ENCODE peak calls at places on chromosome 18, in ten cellular contexts. One of them, this sample, is unnamed.

GRCh38 chr18:54636217-54636616 is 45.2 kb downstream of the DYNAP start:
- DNase-seq in fibroblast of the aortic adventitia: no peak
- DNase-seq in endothelial cell: no peak
- DNase-seq in Calu3: no peak
- DNase-seq in foreskin fibroblast: no peak
- DNase-seq in GM06990: no peak
- DNase-seq in mammary epithelial cell: no peak
- DNase-seq in breast epithelium: no peak
- DNase-seq in cardiac fibroblast: no peak
- DNase-seq in neural progenitor cell: no peak
- DNase-seq in this sample: no peak

GRCh38 chr18:77366725-77367641 is 117.3 kb downstream of the GALR1 start:
- DNase-seq in fibroblast of the aortic adventitia: no peak
- DNase-seq in endothelial cell: no peak
- DNase-seq in Calu3: no peak
- DNase-seq in foreskin fibroblast: no peak
- DNase-seq in GM06990: no peak
- DNase-seq in mammary epithelial cell: no peak
- DNase-seq in breast epithelium: no peak
- DNase-seq in cardiac fibroblast: peak
- DNase-seq in neural progenitor cell: no peak
- DNase-seq in this sample: peak

GRCh38 chr18:657311-657997 is at the start of gene TYMS:
- DNase-seq in fibroblast of the aortic adventitia: peak
- DNase-seq in endothelial cell: peak
- DNase-seq in Calu3: peak
- DNase-seq in foreskin fibroblast: peak
- DNase-seq in GM06990: peak
- DNase-seq in mammary epithelial cell: peak
- DNase-seq in breast epithelium: no peak
- DNase-seq in cardiac fibroblast: peak
- DNase-seq in neural progenitor cell: peak
- DNase-seq in this sample: peak

GRCh38 chr18:9757851-9758587 is 49.9 kb downstream of the RAB31 start:
- DNase-seq in fibroblast of the aortic adventitia: peak
- DNase-seq in endothelial cell: no peak
- DNase-seq in Calu3: no peak
- DNase-seq in foreskin fibroblast: no peak
- DNase-seq in GM06990: no peak
- DNase-seq in mammary epithelial cell: peak
- DNase-seq in breast epithelium: no peak
- DNase-seq in cardiac fibroblast: no peak
- DNase-seq in neural progenitor cell: no peak
- DNase-seq in this sample: no peak

GRCh38 chr18:53798516-53798915 is 426.0 kb downstream of the MBD2 start:
- DNase-seq in fibroblast of the aortic adventitia: peak
- DNase-seq in endothelial cell: no peak
- DNase-seq in Calu3: no peak
- DNase-seq in foreskin fibroblast: no peak
- DNase-seq in GM06990: no peak
- DNase-seq in mammary epithelial cell: no peak
- DNase-seq in breast epithelium: no peak
- DNase-seq in cardiac fibroblast: peak
- DNase-seq in neural progenitor cell: no peak
- DNase-seq in this sample: no peak

GRCh38 chr18:7261199-7261598 is 30.3 kb downstream of the LRRC30 start:
- DNase-seq in fibroblast of the aortic adventitia: no peak
- DNase-seq in endothelial cell: no peak
- DNase-seq in Calu3: no peak
- DNase-seq in foreskin fibroblast: no peak
- DNase-seq in GM06990: no peak
- DNase-seq in mammary epithelial cell: no peak
- DNase-seq in breast epithelium: no peak
- DNase-seq in cardiac fibroblast: no peak
- DNase-seq in neural progenitor cell: no peak
- DNase-seq in this sample: no peak

GRCh38 chr18:80183273-80184050 is 63.9 kb downstream of the PARD6G start:
- DNase-seq in fibroblast of the aortic adventitia: no peak
- DNase-seq in endothelial cell: no peak
- DNase-seq in Calu3: no peak
- DNase-seq in foreskin fibroblast: no peak
- DNase-seq in GM06990: no peak
- DNase-seq in mammary epithelial cell: no peak
- DNase-seq in breast epithelium: no peak
- DNase-seq in cardiac fibroblast: no peak
- DNase-seq in neural progenitor cell: no peak
- DNase-seq in this sample: no peak

GRCh38 chr18:49658871-49659378 is 97.1 kb downstream of the LIPG start:
- DNase-seq in fibroblast of the aortic adventitia: no peak
- DNase-seq in endothelial cell: no peak
- DNase-seq in Calu3: no peak
- DNase-seq in foreskin fibroblast: no peak
- DNase-seq in GM06990: no peak
- DNase-seq in mammary epithelial cell: no peak
- DNase-seq in breast epithelium: no peak
- DNase-seq in cardiac fibroblast: no peak
- DNase-seq in neural progenitor cell: no peak
- DNase-seq in this sample: no peak

GRCh38 chr18:5073026-5073944 is 123.8 kb downstream of the AKAIN1 start:
- DNase-seq in fibroblast of the aortic adventitia: peak
- DNase-seq in endothelial cell: peak
- DNase-seq in Calu3: peak
- DNase-seq in foreskin fibroblast: no peak
- DNase-seq in GM06990: no peak
- DNase-seq in mammary epithelial cell: peak
- DNase-seq in breast epithelium: no peak
- DNase-seq in cardiac fibroblast: peak
- DNase-seq in neural progenitor cell: peak
- DNase-seq in this sample: peak

GRCh38 chr18:69617888-69618287 is 217.2 kb downstream of the DOK6 start:
- DNase-seq in fibroblast of the aortic adventitia: peak
- DNase-seq in endothelial cell: no peak
- DNase-seq in Calu3: no peak
- DNase-seq in foreskin fibroblast: peak
- DNase-seq in GM06990: no peak
- DNase-seq in mammary epithelial cell: no peak
- DNase-seq in breast epithelium: no peak
- DNase-seq in cardiac fibroblast: peak
- DNase-seq in neural progenitor cell: no peak
- DNase-seq in this sample: peak

GRCh38 chr18:12998332-12999060 is 7.3 kb downstream of the CEP192 start:
- DNase-seq in fibroblast of the aortic adventitia: no peak
- DNase-seq in endothelial cell: no peak
- DNase-seq in Calu3: no peak
- DNase-seq in foreskin fibroblast: no peak
- DNase-seq in GM06990: peak
- DNase-seq in mammary epithelial cell: no peak
- DNase-seq in breast epithelium: no peak
- DNase-seq in cardiac fibroblast: no peak
- DNase-seq in neural progenitor cell: no peak
- DNase-seq in this sample: no peak

GRCh38 chr18:6557052-6557451 is 142.3 kb upstream of the L3MBTL4 start:
- DNase-seq in fibroblast of the aortic adventitia: no peak
- DNase-seq in endothelial cell: no peak
- DNase-seq in Calu3: no peak
- DNase-seq in foreskin fibroblast: no peak
- DNase-seq in GM06990: no peak
- DNase-seq in mammary epithelial cell: no peak
- DNase-seq in breast epithelium: no peak
- DNase-seq in cardiac fibroblast: no peak
- DNase-seq in neural progenitor cell: peak
- DNase-seq in this sample: no peak

GRCh38 chr18:58535340-58536186 is 93.3 kb downstream of the ALPK2 start:
- DNase-seq in fibroblast of the aortic adventitia: peak
- DNase-seq in endothelial cell: no peak
- DNase-seq in Calu3: no peak
- DNase-seq in foreskin fibroblast: no peak
- DNase-seq in GM06990: peak
- DNase-seq in mammary epithelial cell: no peak
- DNase-seq in breast epithelium: no peak
- DNase-seq in cardiac fibroblast: peak
- DNase-seq in neural progenitor cell: no peak
- DNase-seq in this sample: peak

GRCh38 chr18:58534535-58535301 is 94.2 kb downstream of the ALPK2 start:
- DNase-seq in fibroblast of the aortic adventitia: no peak
- DNase-seq in endothelial cell: no peak
- DNase-seq in Calu3: no peak
- DNase-seq in foreskin fibroblast: no peak
- DNase-seq in GM06990: peak
- DNase-seq in mammary epithelial cell: no peak
- DNase-seq in breast epithelium: no peak
- DNase-seq in cardiac fibroblast: no peak
- DNase-seq in neural progenitor cell: no peak
- DNase-seq in this sample: no peak

GRCh38 chr18:58532972-58533371 is 95.9 kb downstream of the ALPK2 start:
- DNase-seq in fibroblast of the aortic adventitia: no peak
- DNase-seq in endothelial cell: no peak
- DNase-seq in Calu3: no peak
- DNase-seq in foreskin fibroblast: no peak
- DNase-seq in GM06990: no peak
- DNase-seq in mammary epithelial cell: no peak
- DNase-seq in breast epithelium: no peak
- DNase-seq in cardiac fibroblast: no peak
- DNase-seq in neural progenitor cell: no peak
- DNase-seq in this sample: no peak

GRCh38 chr18:58532298-58532697 is 96.6 kb downstream of the ALPK2 start:
- DNase-seq in fibroblast of the aortic adventitia: no peak
- DNase-seq in endothelial cell: no peak
- DNase-seq in Calu3: no peak
- DNase-seq in foreskin fibroblast: no peak
- DNase-seq in GM06990: no peak
- DNase-seq in mammary epithelial cell: no peak
- DNase-seq in breast epithelium: no peak
- DNase-seq in cardiac fibroblast: no peak
- DNase-seq in neural progenitor cell: no peak
- DNase-seq in this sample: no peak

GRCh38 chr18:58533771-58534170 is 95.1 kb downstream of the ALPK2 start:
- DNase-seq in fibroblast of the aortic adventitia: no peak
- DNase-seq in endothelial cell: no peak
- DNase-seq in Calu3: no peak
- DNase-seq in foreskin fibroblast: no peak
- DNase-seq in GM06990: no peak
- DNase-seq in mammary epithelial cell: no peak
- DNase-seq in breast epithelium: no peak
- DNase-seq in cardiac fibroblast: no peak
- DNase-seq in neural progenitor cell: no peak
- DNase-seq in this sample: no peak
- TF ChIP-seq CTCF in fibroblast of the aortic adventitia: no peak
- TF ChIP-seq CTCF in endothelial cell: no peak
- TF ChIP-seq CTCF in Calu3: no peak
- TF ChIP-seq CTCF in foreskin fibroblast: no peak
- TF ChIP-seq CTCF in GM06990: no peak
- TF ChIP-seq CTCF in mammary epithelial cell: no peak
- TF ChIP-seq CTCF in breast epithelium: no peak
- TF ChIP-seq CTCF in cardiac fibroblast: no peak
- TF ChIP-seq CTCF in neural progenitor cell: no peak
- TF ChIP-seq CTCF in this sample: no peak

DNA sequence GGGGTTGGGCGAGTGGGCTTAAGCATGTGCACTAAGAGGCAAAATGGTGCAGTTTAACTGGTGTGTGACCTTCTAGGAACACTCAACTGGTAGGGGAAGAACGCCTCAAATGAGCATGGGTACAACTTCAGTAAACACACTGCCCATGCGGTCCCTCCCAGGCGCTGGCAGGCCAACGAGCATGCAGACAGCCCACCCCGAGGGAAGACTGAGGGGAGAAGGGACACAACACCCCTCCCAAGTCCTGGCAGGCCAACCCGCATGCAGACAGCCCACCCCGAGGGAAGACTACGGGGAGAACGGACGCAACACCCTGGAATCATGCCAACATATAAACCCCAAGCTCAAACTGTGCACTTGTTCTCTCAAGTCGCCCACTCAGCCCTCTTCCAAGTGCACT is 456.0 kb downstream of the FBXO15 start:
- DNase-seq in fibroblast of the aortic adventitia: no peak
- DNase-seq in endothelial cell: no peak
- DNase-seq in Calu3: no peak
- DNase-seq in foreskin fibroblast: no peak
- DNase-seq in GM06990: no peak
- DNase-seq in mammary epithelial cell: no peak
- DNase-seq in breast epithelium: no peak
- DNase-seq in cardiac fibroblast: no peak
- DNase-seq in neural progenitor cell: no peak
- DNase-seq in this sample: no peak
- TF ChIP-seq CTCF in fibroblast of the aortic adventitia: no peak
- TF ChIP-seq CTCF in endothelial cell: no peak
- TF ChIP-seq CTCF in Calu3: no peak
- TF ChIP-seq CTCF in foreskin fibroblast: no peak
- TF ChIP-seq CTCF in GM06990: no peak
- TF ChIP-seq CTCF in mammary epithelial cell: no peak
- TF ChIP-seq CTCF in breast epithelium: no peak
- TF ChIP-seq CTCF in cardiac fibroblast: no peak
- TF ChIP-seq CTCF in neural progenitor cell: no peak
- TF ChIP-seq CTCF in this sample: no peak

GRCh38 chr18:39453882-39454281 is 1888.3 kb upstream of the CELF4 start:
- DNase-seq in fibroblast of the aortic adventitia: peak
- DNase-seq in endothelial cell: peak
- DNase-seq in Calu3: no peak
- DNase-seq in foreskin fibroblast: no peak
- DNase-seq in GM06990: no peak
- DNase-seq in mammary epithelial cell: peak
- DNase-seq in breast epithelium: no peak
- DNase-seq in cardiac fibroblast: peak
- DNase-seq in neural progenitor cell: no peak
- DNase-seq in this sample: peak
- TF ChIP-seq CTCF in fibroblast of the aortic adventitia: no peak
- TF ChIP-seq CTCF in endothelial cell: no peak
- TF ChIP-seq CTCF in Calu3: no peak
- TF ChIP-seq CTCF in foreskin fibroblast: no peak
- TF ChIP-seq CTCF in GM06990: no peak
- TF ChIP-seq CTCF in mammary epithelial cell: no peak
- TF ChIP-seq CTCF in breast epithelium: no peak
- TF ChIP-seq CTCF in cardiac fibroblast: no peak
- TF ChIP-seq CTCF in neural progenitor cell: no peak
- TF ChIP-seq CTCF in this sample: no peak

DNA sequence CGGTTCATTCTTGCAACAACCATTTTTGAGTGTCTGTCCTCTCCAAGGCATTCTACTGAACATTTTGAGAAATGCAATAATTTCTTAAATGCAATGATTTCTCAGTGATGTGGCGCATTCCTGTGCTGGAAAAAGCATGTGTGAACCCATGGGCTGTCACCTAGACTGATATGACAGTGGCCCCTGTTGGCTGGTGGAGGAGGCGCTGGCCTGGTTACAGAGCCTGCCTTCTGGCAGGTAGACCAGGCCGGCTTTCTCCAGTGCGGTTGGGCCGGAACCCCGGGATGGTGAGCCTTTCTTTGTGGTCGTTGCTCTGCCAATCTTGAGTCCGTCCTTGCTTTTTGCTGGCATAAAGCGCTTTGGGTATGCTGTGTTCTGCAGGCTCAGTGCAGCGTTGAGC is 33.7 kb downstream of the TSHZ1 start:
- DNase-seq in fibroblast of the aortic adventitia: no peak
- DNase-seq in endothelial cell: peak
- DNase-seq in Calu3: peak
- DNase-seq in foreskin fibroblast: no peak
- DNase-seq in GM06990: no peak
- DNase-seq in mammary epithelial cell: peak
- DNase-seq in breast epithelium: no peak
- DNase-seq in cardiac fibroblast: no peak
- DNase-seq in neural progenitor cell: peak
- DNase-seq in this sample: no peak
- TF ChIP-seq CTCF in fibroblast of the aortic adventitia: no peak
- TF ChIP-seq CTCF in endothelial cell: no peak
- TF ChIP-seq CTCF in Calu3: no peak
- TF ChIP-seq CTCF in foreskin fibroblast: peak
- TF ChIP-seq CTCF in GM06990: peak
- TF ChIP-seq CTCF in mammary epithelial cell: peak
- TF ChIP-seq CTCF in breast epithelium: peak
- TF ChIP-seq CTCF in cardiac fibroblast: no peak
- TF ChIP-seq CTCF in neural progenitor cell: peak
- TF ChIP-seq CTCF in this sample: peak